ENCODE peak calls at places on chromosomes 7 and 10, in four cellular contexts. V, I, G and E are unnamed samples.

GRCh38 chr7:99531354-99531765 is 20.6 kb downstream of the FAM200A start:
- DNase-seq in V (no peak), I (no peak), G (no peak), E (no peak)

GRCh38 chr7:110386914-110387313 is 704.0 kb upstream of the LRRN3 start:
- DNase-seq in G (no peak), I (peak; percentile 57), V (no peak), E (no peak)

GRCh38 chr7:158607563-158607962 is 19.9 kb upstream of the PTPRN2 start:
- DNase-seq in V (no peak), G (no peak), I (no peak), E (no peak)

GRCh38 chr10:129742742-129743550 is 221.1 kb downstream of the EBF3 start:
- DNase-seq in G (no peak), V (no peak), I (no peak), E (no peak)

GRCh38 chr10:43287056-43288007 is 20.5 kb upstream of the RASGEF1A start:
- DNase-seq in G (peak; percentile 27), V (peak; percentile 60), I (no peak), E (no peak)

GRCh38 chr7:143408686-143409551 is at the start of gene EPHA1:
- DNase-seq in V (peak; percentile 60), G (no peak), I (no peak), E (peak; percentile 50)

GRCh38 chr7:158811461-158811860 is 17.8 kb downstream of the ESYT2 start:
- DNase-seq in V (no peak), I (no peak), G (no peak), E (no peak)

GRCh38 chr10:79018591-79019011 is 50.2 kb upstream of the ZMIZ1 start:
- DNase-seq in V (no peak), I (no peak), G (no peak), E (no peak)

GRCh38 chr10:131779661-131780394 is 121.0 kb upstream of the PPP2R2D start:
- DNase-seq in I (no peak), G (no peak), V (no peak), E (peak; percentile 11)

GRCh38 chr7:9029671-9030070 is 596.3 kb downstream of the NXPH1 start:
- DNase-seq in G (no peak), I (no peak), V (no peak), E (no peak)

GRCh38 chr10:88122571-88122970 is 259.1 kb downstream of the PTEN start:
- DNase-seq in I (no peak), V (no peak), G (no peak), E (no peak)

GRCh38 chr10:132434405-132435005 is 37.5 kb downstream of the PWWP2B start:
- DNase-seq in G (no peak), V (peak; percentile 49), I (no peak), E (no peak)

GRCh38 chr7:55130554-55131198 is 111.9 kb downstream of the EGFR start:
- DNase-seq in V (no peak), I (no peak), G (no peak), E (no peak)

GRCh38 chr10:24518981-24519597 is 204.6 kb downstream of the ARHGAP21 start:
- DNase-seq in V (peak; percentile 67), G (no peak), I (peak; percentile 53), E (no peak)

GRCh38 chr10:51074238-51075028 is at the start of gene PRKG1:
- DNase-seq in G (no peak), V (no peak), I (peak; percentile 5), E (no peak)

GRCh38 chr7:114865564-114865963 is 56.3 kb upstream of the MDFIC start:
- DNase-seq in G (peak; percentile 25), I (peak; percentile 8), V (no peak), E (peak; percentile 55)

GRCh38 chr7:108396094-108396493 is 60.1 kb downstream of the NRCAM start:
- DNase-seq in I (no peak), G (no peak), V (no peak), E (no peak)

GRCh38 chr10:77796311-77796915 is 130.1 kb downstream of the DLG5 start:
- DNase-seq in I (no peak), V (no peak), G (no peak), E (no peak)

GRCh38 chr7:28405662-28406061 is 6.7 kb upstream of the CREB5 start:
- DNase-seq in G (no peak), V (no peak), I (no peak), E (no peak)

GRCh38 chr10:28984431-28984830 is 304.4 kb upstream of the LYZL1 start:
- DNase-seq in I (peak; percentile 33), G (no peak), V (peak; percentile 67), E (no peak)

GRCh38 chr7:27110977-27111752 is 8.7 kb upstream of the HOXA2 start:
- DNase-seq in G (no peak), V (no peak), I (no peak), E (no peak)

GRCh38 chr10:90417056-90417455 is 440.8 kb downstream of the HTR7 start:
- DNase-seq in I (peak; percentile 16), G (no peak), V (no peak), E (no peak)

GRCh38 chr10:3805791-3806381 is 20.9 kb upstream of the KLF6 start:
- DNase-seq in V (peak; percentile 63), G (no peak), I (no peak), E (no peak)

GRCh38 chr7:32164341-32164996 is 94.3 kb upstream of the PDE1C start:
- DNase-seq in I (peak; percentile 43), G (no peak), V (peak; percentile 22), E (no peak)

DNA sequence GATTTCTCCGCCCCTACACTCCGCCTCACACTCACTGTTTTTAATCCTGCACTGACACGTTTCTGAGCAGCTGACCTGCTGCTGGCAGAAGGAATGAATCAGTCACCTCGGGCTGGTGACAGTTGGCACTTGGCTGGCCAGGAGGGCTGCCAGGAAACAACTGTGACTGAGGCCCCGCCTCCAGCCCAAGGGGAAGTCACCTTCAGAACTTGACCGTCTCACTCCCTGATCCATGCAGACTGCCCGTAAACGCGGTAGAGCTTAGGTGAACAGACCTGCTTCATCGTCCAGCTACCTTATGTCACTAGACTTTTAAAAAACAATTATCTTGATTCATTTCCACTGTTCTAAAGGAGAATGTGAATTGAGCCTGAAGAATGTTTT is 107.5 kb downstream of the DOCK1 start:
- DNase-seq in V (no peak), I (no peak), G (no peak), E (no peak)
- TF ChIP-seq ATF3 in V (no peak), I (no peak), G (no peak), E (no peak)

GRCh38 chr7:39656415-39656814 is 33.0 kb downstream of the RALA start:
- DNase-seq in V (no peak), I (no peak), G (no peak), E (no peak)
- TF ChIP-seq BRCA1 in V (no peak), I (no peak), G (no peak), E (no peak)

GRCh38 chr7:151696738-151697514 is 177.2 kb upstream of the RHEB start:
- DNase-seq in G (no peak), I (peak; percentile 19), V (no peak), E (peak; percentile 33)
- TF ChIP-seq ATF3 in G (no peak), I (no peak), V (no peak), E (no peak)

GRCh38 chr7:21450876-21451275 is 23.0 kb downstream of the SP4 start:
- DNase-seq in I (no peak), G (no peak), V (no peak), E (no peak)

GRCh38 chr7:21450076-21450475 is 22.2 kb downstream of the SP4 start:
- DNase-seq in I (no peak), G (no peak), V (no peak), E (no peak)

GRCh38 chr7:21454182-21454581 is 26.3 kb downstream of the SP4 start:
- DNase-seq in I (no peak), V (no peak), G (no peak), E (no peak)

GRCh38 chr7:21448974-21449373 is 21.1 kb downstream of the SP4 start:
- DNase-seq in V (no peak), I (no peak), G (no peak), E (no peak)

GRCh38 chr7:21454906-21455305 is 27.0 kb downstream of the SP4 start:
- DNase-seq in G (no peak), I (no peak), V (no peak), E (no peak)
- TF ChIP-seq BRCA1 in G (no peak), I (no peak), V (no peak), E (no peak)

GRCh38 chr10:102644646-102645387 is 538 bp downstream of the TRIM8 start:
- DNase-seq in I (peak; percentile 70), V (peak; percentile 30), G (no peak), E (peak; percentile 56)

GRCh38 chr10:102642553-102643345 is 1.5 kb upstream of the TRIM8 start:
- DNase-seq in I (peak; percentile 50), G (no peak), V (peak; percentile 32), E (peak; percentile 63)

GRCh38 chr10:102645388-102645740 is 1.1 kb downstream of the TRIM8 start:
- DNase-seq in I (peak; percentile 79), V (no peak), G (no peak), E (no peak)

GRCh38 chr10:102643346-102644065 is 773 bp upstream of the TRIM8 start:
- DNase-seq in I (peak; percentile 70), G (no peak), V (peak; percentile 57), E (no peak)

GRCh38 chr10:102644066-102644645 is at the start of gene TRIM8:
- DNase-seq in V (peak; percentile 49), I (peak; percentile 55), G (no peak), E (peak; percentile 65)
- TF ChIP-seq ATF3 in V (no peak), I (no peak), G (no peak), E (no peak)

DNA sequence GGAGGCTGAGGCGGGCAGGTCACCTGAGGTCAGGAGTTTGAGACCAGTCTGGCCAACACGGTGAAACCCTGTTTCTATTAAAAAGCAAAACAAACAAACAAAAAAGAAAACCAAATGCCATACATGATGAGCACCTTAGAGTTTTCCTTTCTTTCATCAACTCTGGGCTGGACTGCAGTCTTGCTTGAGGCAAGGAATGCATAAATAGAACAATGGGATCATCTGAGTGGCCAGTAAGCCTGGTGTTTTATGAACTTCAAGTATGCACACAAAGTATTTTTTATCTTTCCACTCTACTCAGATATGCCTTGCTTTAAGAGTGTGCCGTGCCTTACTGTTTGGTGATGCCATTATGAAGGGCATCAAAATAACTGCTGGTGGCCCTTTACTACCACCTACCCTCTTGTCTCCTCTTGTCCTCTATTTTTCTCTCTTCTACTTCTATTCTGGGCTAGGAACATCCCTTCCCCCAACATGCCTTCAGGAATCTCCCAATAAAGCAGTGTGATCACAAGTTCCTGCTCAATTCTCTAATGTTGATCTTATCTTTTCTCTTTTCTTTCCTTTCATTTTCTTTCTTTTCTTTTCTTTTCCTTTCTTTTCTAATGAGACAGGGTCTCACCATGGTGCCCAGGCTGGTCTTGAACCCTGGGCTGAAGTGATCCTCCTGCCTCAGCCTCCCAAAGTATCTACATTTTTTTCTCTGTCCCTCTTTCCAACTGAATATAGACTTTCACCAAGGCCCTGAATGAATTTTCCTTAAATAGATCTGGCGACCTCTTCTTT is 10.2 kb downstream of the SCD start:
- DNase-seq in G (no peak), I (no peak), V (no peak), E (no peak)
- TF ChIP-seq BRCA1 in G (no peak), I (no peak), V (no peak), E (no peak)

GRCh38 chr10:109893371-109893770 is 29.9 kb downstream of the XPNPEP1 start:
- DNase-seq in G (no peak), I (no peak), V (no peak), E (no peak)

GRCh38 chr10:109892087-109892486 is 31.2 kb downstream of the XPNPEP1 start:
- DNase-seq in V (no peak), I (no peak), G (no peak), E (no peak)

GRCh38 chr10:109894516-109894915 is 28.8 kb downstream of the XPNPEP1 start:
- DNase-seq in G (no peak), I (no peak), V (no peak), E (no peak)

GRCh38 chr10:109891105-109891504 is 32.2 kb downstream of the XPNPEP1 start:
- DNase-seq in I (no peak), G (no peak), V (no peak), E (no peak)

GRCh38 chr10:109892885-109893284 is 30.4 kb downstream of the XPNPEP1 start:
- DNase-seq in G (no peak), V (no peak), I (no peak), E (no peak)
- TF ChIP-seq ATF3 in G (no peak), V (no peak), I (no peak), E (no peak)